ENCODE peak calls at places on chromosomes 5 and 9, in six cellular contexts. W is left ventricle myocardium inferior; R is heart left ventricle; A is heart right ventricle; U is lung; J is CD8-positive, alpha-beta T cell. E is an unnamed sample. For H3K4me1, the result is how much of the 10 kb centered on the place peaks cover.

GRCh38 chr5:163408311-163408923 is 29.0 kb upstream of the CCNG1 start:
- DNase-seq in J (peak), U (peak), R (peak), A (peak), W (peak), E (peak)

GRCh38 chr9:119441338-119441737 is 72.1 kb upstream of the BRINP1 start:
- DNase-seq in R (no peak), W (no peak), A (no peak), J (no peak), U (no peak), E (no peak)

GRCh38 chr5:142109356-142110045 is 922 bp downstream of the NDFIP1 start:
- DNase-seq in J (no peak), R (no peak), W (no peak), U (no peak), A (no peak), E (peak)

GRCh38 chr5:91591076-91591475 is 208.0 kb upstream of the ARRDC3 start:
- DNase-seq in W (no peak), J (no peak), A (no peak), R (no peak), U (no peak), E (no peak)

GRCh38 chr5:174189638-174190037 is 144.1 kb downstream of the NSG2 start:
- DNase-seq in A (no peak), J (no peak), R (no peak), U (no peak), W (no peak), E (no peak)

GRCh38 chr5:110757118-110757729 is 18.4 kb downstream of the SLC25A46 start:
- DNase-seq in R (no peak), U (no peak), A (no peak), J (no peak), W (no peak), E (peak)

GRCh38 chr5:18050344-18050743 is 416.1 kb downstream of the TAF11L14 start:
- DNase-seq in W (no peak), A (no peak), U (no peak), R (no peak), J (no peak), E (no peak)

GRCh38 chr9:108885643-108886348 is 23.7 kb downstream of the ACTL7A start:
- DNase-seq in A (no peak), U (no peak), J (no peak), W (no peak), R (no peak), E (no peak)

GRCh38 chr5:177249761-177250537 is 53.6 kb downstream of the RAB24 start:
- DNase-seq in J (no peak), R (no peak), W (no peak), A (no peak), U (no peak), E (no peak)

GRCh38 chr5:75192264-75192663 is 44.4 kb downstream of the ANKRD31 start:
- DNase-seq in W (no peak), A (no peak), J (no peak), R (no peak), U (no peak), E (no peak)

GRCh38 chr5:155082401-155082800 is 68.8 kb downstream of the KIF4B start:
- DNase-seq in W (no peak), R (no peak), J (no peak), U (no peak), A (no peak), E (no peak)

GRCh38 chr5:80915716-80916115 is 44.4 kb upstream of the RASGRF2 start:
- DNase-seq in W (no peak), A (no peak), J (no peak), R (no peak), U (no peak), E (no peak)

GRCh38 chr5:158746979-158747378 is 352.7 kb downstream of the EBF1 start:
- DNase-seq in R (no peak), A (no peak), J (no peak), W (no peak), U (no peak), E (no peak)

GRCh38 chr9:133714606-133715294 is 23.4 kb downstream of the SARDH start:
- DNase-seq in J (no peak), A (peak), W (peak), U (no peak), R (peak), E (no peak)

GRCh38 chr5:122182491-122182921 is 53.2 kb downstream of the ZNF474 start:
- DNase-seq in A (no peak), J (no peak), R (peak), U (peak), W (peak), E (no peak)

GRCh38 chr5:43802119-43802518 is 199.1 kb downstream of the NNT start:
- DNase-seq in W (no peak), R (no peak), U (no peak), A (no peak), J (no peak), E (no peak)

GRCh38 chr9:21559402-21560280 is 77.5 kb upstream of the IFNE start:
- DNase-seq in A (peak), J (peak), U (no peak), R (no peak), W (no peak), E (peak)

GRCh38 chr9:5455181-5455580 is 4.8 kb downstream of the CD274 start:
- DNase-seq in R (no peak), W (no peak), U (no peak), A (no peak), J (no peak), E (no peak)

GRCh38 chr9:71962328-71962727 is 50.9 kb downstream of the C9orf85 start:
- DNase-seq in A (no peak), U (no peak), J (no peak), W (no peak), R (no peak), E (no peak)

GRCh38 chr5:127925916-127926315 is 157.7 kb upstream of the SLC12A2 start:
- DNase-seq in R (no peak), U (peak), J (no peak), W (no peak), A (no peak), E (no peak)

DNA sequence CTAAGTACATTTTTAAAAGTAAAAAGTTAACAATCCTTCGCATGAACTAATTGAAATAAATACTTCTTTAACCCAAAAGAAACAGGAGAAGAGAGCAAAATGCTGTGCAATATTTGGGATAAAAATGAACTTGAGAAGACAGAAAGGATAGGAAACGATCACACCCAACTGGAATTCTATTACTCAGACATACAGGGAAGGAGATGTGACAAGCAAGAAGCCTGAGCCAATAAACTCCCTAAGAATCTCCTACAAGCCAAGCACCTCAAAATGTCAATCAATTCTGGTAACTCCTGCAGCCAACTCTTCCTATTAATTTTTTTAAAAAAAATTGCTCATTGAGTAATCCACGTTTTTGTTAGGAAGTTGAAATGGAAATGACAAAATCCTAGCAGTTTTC is 89.2 kb downstream of the RFX3 start:
- DNase-seq in A (no peak), R (no peak), U (no peak), W (no peak), J (no peak), E (no peak)
- H3K4me1 ChIP-seq in A (under half), R (under half), U (under half), W (under half), J (under half), E (under half)

DNA sequence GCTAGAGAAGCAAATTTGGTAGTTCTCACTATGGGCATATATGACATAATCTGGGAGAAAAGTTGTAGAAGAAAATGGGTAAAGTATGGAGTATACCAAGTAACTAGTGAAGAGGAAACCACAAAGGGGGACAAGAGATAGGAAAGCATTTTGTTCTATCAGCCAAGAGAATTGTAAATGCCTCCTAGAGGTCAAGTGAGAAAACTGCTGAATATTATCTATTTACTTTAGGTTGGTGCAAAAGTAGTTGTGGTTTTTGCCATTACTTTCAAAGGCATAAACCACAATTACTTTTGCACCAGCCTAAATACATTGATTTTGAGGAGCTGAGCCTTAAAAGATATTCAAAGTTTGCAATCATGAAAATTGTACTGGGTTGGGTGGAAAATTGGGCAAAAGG is 126.7 kb upstream of the GRHPR start:
- DNase-seq in U (no peak), W (no peak), J (no peak), R (no peak), A (no peak), E (no peak)
- H3K4me1 ChIP-seq in U (under half), W (under half), J (under half), R (under half), A (under half), E (under half)

GRCh38 chr5:329758-330149 is 8.2 kb downstream of the AHRR start:
- DNase-seq in U (no peak), J (no peak), A (no peak), R (no peak), W (no peak), E (no peak)

GRCh38 chr5:332843-333242 is 11.3 kb downstream of the AHRR start:
- DNase-seq in A (no peak), U (no peak), W (no peak), R (no peak), J (no peak), E (no peak)

GRCh38 chr5:326109-326508 is 4.6 kb downstream of the AHRR start:
- DNase-seq in U (no peak), J (no peak), A (no peak), W (no peak), R (no peak), E (no peak)

GRCh38 chr5:324736-325612 is 3.5 kb downstream of the AHRR start:
- DNase-seq in U (no peak), A (no peak), W (no peak), R (no peak), J (no peak), E (no peak)

GRCh38 chr5:329106-329757 is 7.7 kb downstream of the AHRR start:
- DNase-seq in A (no peak), U (no peak), J (no peak), R (no peak), W (no peak), E (no peak)
- H3K4me1 ChIP-seq in A (under half), U (under half), J (under half), R (under half), W (under half), E (under half)

DNA sequence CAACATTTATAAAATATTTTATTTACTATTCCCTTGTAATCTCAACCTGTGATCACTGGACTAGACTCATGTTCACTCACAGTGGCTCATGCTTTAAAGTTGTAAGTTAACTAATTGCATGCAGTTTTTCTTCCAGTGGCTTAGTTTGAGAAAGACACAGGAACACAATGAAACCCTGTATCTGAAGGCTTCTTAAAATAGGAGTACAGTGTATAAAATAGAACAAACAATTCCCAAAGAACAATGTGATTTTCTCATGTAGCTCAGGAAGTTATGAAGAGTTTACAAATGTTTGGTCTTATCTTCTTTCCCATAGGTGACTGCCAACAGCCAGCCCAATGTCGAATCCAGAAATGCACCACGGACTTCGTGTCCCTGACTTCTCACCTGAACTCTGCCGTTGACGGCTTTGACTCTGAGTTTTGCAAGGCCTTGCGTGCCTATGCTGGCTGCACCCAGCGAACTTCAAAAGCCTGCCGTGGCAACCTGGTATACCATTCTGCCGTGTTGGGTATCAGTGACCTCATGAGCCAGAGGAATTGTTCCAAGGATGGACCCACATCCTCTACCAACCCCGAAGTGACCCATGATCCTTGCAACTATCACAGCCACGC is 5.9 kb downstream of the RGMB start:
- DNase-seq in U (no peak), J (no peak), R (no peak), W (no peak), A (no peak), E (no peak)
- H3K4me1 ChIP-seq in U (under half), J (under half), R (under half), W (half or more), A (under half), E (under half)

GRCh38 chr9:91781116-91781515 is 168.9 kb downstream of the ROR2 start:
- DNase-seq in U (no peak), W (no peak), J (no peak), R (no peak), A (no peak), E (no peak)
- H3K4me1 ChIP-seq in U (under half), W (under half), J (under half), R (under half), A (under half), E (under half)

DNA sequence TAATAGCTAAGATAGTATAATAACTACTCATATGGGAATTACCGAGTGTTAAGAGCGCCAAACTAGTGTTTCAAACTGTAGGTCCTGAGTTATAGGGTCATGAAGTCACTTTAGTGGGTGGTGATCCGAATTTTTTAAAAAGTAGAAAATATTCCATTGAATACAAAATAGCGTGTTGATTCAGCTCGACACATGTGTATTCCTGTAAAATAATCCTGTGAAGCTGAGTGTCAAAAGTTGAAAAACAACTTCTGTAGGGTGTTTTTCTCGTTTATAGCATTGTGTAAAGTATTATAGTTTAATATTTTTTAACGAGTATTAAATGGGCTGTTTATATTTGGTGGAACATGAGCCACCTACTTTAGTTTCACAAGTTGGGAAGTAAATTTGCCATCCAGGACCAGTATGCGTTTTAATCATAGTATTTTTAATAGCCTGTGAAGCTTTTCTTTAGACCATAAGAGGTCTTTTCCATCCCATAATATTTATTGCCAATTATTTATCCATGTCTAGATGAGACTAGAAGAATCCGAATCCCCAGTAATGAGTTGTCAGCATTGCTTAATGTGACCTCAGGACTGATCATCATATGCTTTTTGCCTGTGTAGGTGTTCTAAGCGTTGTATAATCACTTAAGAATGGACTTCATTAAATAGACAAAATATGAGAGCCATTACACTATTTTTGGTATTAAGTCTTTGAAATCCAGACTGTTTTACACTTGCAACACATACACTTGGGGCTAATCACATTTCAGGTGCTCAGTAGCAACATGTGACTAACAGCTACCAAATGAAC is 84.1 kb downstream of the PTPDC1 start:
- DNase-seq in J (no peak), U (no peak), R (no peak), A (no peak), W (no peak), E (no peak)
- H3K4me1 ChIP-seq in J (half or more), U (under half), R (half or more), A (under half), W (half or more), E (half or more)

GRCh38 chr5:157599565-157599964 is 24.0 kb upstream of the ADAM19 start:
- DNase-seq in W (no peak), A (no peak), R (no peak), J (no peak), U (no peak), E (no peak)

GRCh38 chr5:157597277-157597676 is 21.7 kb upstream of the ADAM19 start:
- DNase-seq in R (no peak), J (no peak), W (no peak), A (no peak), U (no peak), E (no peak)

GRCh38 chr5:157598350-157598936 is 22.9 kb upstream of the ADAM19 start:
- DNase-seq in J (no peak), A (no peak), R (no peak), W (no peak), U (no peak), E (no peak)

GRCh38 chr5:157602505-157602904 is 26.9 kb upstream of the ADAM19 start:
- DNase-seq in A (no peak), J (no peak), W (no peak), U (no peak), R (no peak), E (peak)

GRCh38 chr5:157600252-157600651 is 24.7 kb upstream of the ADAM19 start:
- DNase-seq in J (no peak), A (no peak), U (no peak), R (no peak), W (no peak), E (no peak)
- H3K4me1 ChIP-seq in J (under half), A (under half), U (under half), R (under half), W (under half), E (half or more)

GRCh38 chr5:78756853-78757252 is 108.3 kb upstream of the LHFPL2 start:
- DNase-seq in A (no peak), W (no peak), R (no peak), U (no peak), J (no peak), E (no peak)
- H3K4me1 ChIP-seq in A (under half), W (under half), R (under half), U (under half), J (under half), E (under half)

GRCh38 chr9:137192448-137192780 is 3.9 kb downstream of the SSNA1 start:
- DNase-seq in R (no peak), J (no peak), A (no peak), W (no peak), U (no peak), E (no peak)
- H3K4me1 ChIP-seq in R (half or more), J (under half), A (under half), W (half or more), U (under half), E (under half)